ENCODE peak calls at places on chromosomes 5 and 9, in six cellular contexts. One of them, this sample, is unnamed.

GRCh38 chr9:123953601-123954011 is 23.7 kb upstream of the DENND1A start:
- DNase-seq in left ventricle myocardium superior: no peak
- DNase-seq in GM18507: no peak
- DNase-seq in ELF-1: no peak
- DNase-seq in kidney epithelial cell: no peak
- DNase-seq in T47D: no peak
- DNase-seq in this sample: no peak

GRCh38 chr5:167906209-167906853 is 385.1 kb upstream of the WWC1 start:
- DNase-seq in left ventricle myocardium superior: no peak
- DNase-seq in GM18507: no peak
- DNase-seq in ELF-1: peak
- DNase-seq in kidney epithelial cell: no peak
- DNase-seq in T47D: no peak
- DNase-seq in this sample: no peak

GRCh38 chr9:137972988-137973470 is 95.4 kb downstream of the CACNA1B start:
- DNase-seq in left ventricle myocardium superior: peak
- DNase-seq in GM18507: no peak
- DNase-seq in ELF-1: no peak
- DNase-seq in kidney epithelial cell: no peak
- DNase-seq in T47D: no peak
- DNase-seq in this sample: no peak

GRCh38 chr5:81292130-81292529 is 9.3 kb upstream of the ZCCHC9 start:
- DNase-seq in left ventricle myocardium superior: no peak
- DNase-seq in GM18507: no peak
- DNase-seq in ELF-1: no peak
- DNase-seq in kidney epithelial cell: no peak
- DNase-seq in T47D: no peak
- DNase-seq in this sample: no peak

GRCh38 chr5:106189121-106189809 is 1481.5 kb downstream of the EFNA5 start:
- DNase-seq in left ventricle myocardium superior: no peak
- DNase-seq in GM18507: no peak
- DNase-seq in ELF-1: no peak
- DNase-seq in kidney epithelial cell: no peak
- DNase-seq in T47D: peak
- DNase-seq in this sample: no peak

GRCh38 chr9:133888779-133889491 is 103.2 kb downstream of the VAV2 start:
- DNase-seq in left ventricle myocardium superior: no peak
- DNase-seq in GM18507: no peak
- DNase-seq in ELF-1: peak
- DNase-seq in kidney epithelial cell: no peak
- DNase-seq in T47D: no peak
- DNase-seq in this sample: no peak

GRCh38 chr5:81794246-81794645 is 43.3 kb upstream of the SSBP2 start:
- DNase-seq in left ventricle myocardium superior: no peak
- DNase-seq in GM18507: no peak
- DNase-seq in ELF-1: no peak
- DNase-seq in kidney epithelial cell: no peak
- DNase-seq in T47D: no peak
- DNase-seq in this sample: no peak

GRCh38 chr5:139726248-139726647 is 69.4 kb upstream of the PSD2 start:
- DNase-seq in left ventricle myocardium superior: no peak
- DNase-seq in GM18507: no peak
- DNase-seq in ELF-1: no peak
- DNase-seq in kidney epithelial cell: no peak
- DNase-seq in T47D: no peak
- DNase-seq in this sample: no peak

GRCh38 chr9:130156672-130157071 is 15.5 kb upstream of the NCS1 start:
- DNase-seq in left ventricle myocardium superior: no peak
- DNase-seq in GM18507: no peak
- DNase-seq in ELF-1: no peak
- DNase-seq in kidney epithelial cell: no peak
- DNase-seq in T47D: peak
- DNase-seq in this sample: no peak

GRCh38 chr5:33439905-33440481 is 772 bp upstream of the TARS1 start:
- DNase-seq in left ventricle myocardium superior: no peak
- DNase-seq in GM18507: no peak
- DNase-seq in ELF-1: no peak
- DNase-seq in kidney epithelial cell: no peak
- DNase-seq in T47D: no peak
- DNase-seq in this sample: no peak

GRCh38 chr5:72151169-72151568 is 43.9 kb downstream of the MAP1B start:
- DNase-seq in left ventricle myocardium superior: no peak
- DNase-seq in GM18507: no peak
- DNase-seq in ELF-1: no peak
- DNase-seq in kidney epithelial cell: no peak
- DNase-seq in T47D: no peak
- DNase-seq in this sample: no peak